ENCODE peak calls at places on chromosomes 6 and 20, in five cellular contexts. One of them, this sample, is unnamed.

GRCh38 chr20:59385461-59385860 is 85.0 kb downstream of the EDN3 start:
- DNase-seq in NCI-H510A treated with DMSO at 0.1 percent for 48 hours: no peak
- DNase-seq in NCI-H748 treated with DMSO at 0.1 percent for 48 hours: no peak
- DNase-seq in HuH-7: no peak
- DNase-seq in stimulated activated CD4-positive, alpha-beta T cell treated with anti-CD3 and anti-CD28 coated beads, Interleukin-1b, Interleukin-23, amount 100 ng/mL, for 1 hour: no peak
- DNase-seq in this sample: no peak

GRCh38 chr6:154410619-154411044 is 54.0 kb upstream of the IPCEF1 start:
- DNase-seq in NCI-H510A treated with DMSO at 0.1 percent for 48 hours: no peak
- DNase-seq in NCI-H748 treated with DMSO at 0.1 percent for 48 hours: no peak
- DNase-seq in HuH-7: no peak
- DNase-seq in stimulated activated CD4-positive, alpha-beta T cell treated with anti-CD3 and anti-CD28 coated beads, Interleukin-1b, Interleukin-23, amount 100 ng/mL, for 1 hour: no peak
- DNase-seq in this sample: peak; percentile 50

GRCh38 chr20:61254881-61255589 is 3.0 kb downstream of the CDH4 start:
- DNase-seq in NCI-H510A treated with DMSO at 0.1 percent for 48 hours: no peak
- DNase-seq in NCI-H748 treated with DMSO at 0.1 percent for 48 hours: no peak
- DNase-seq in HuH-7: no peak
- DNase-seq in stimulated activated CD4-positive, alpha-beta T cell treated with anti-CD3 and anti-CD28 coated beads, Interleukin-1b, Interleukin-23, amount 100 ng/mL, for 1 hour: no peak
- DNase-seq in this sample: no peak

GRCh38 chr6:7821426-7821825 is 89.2 kb downstream of the TXNDC5 start:
- DNase-seq in NCI-H510A treated with DMSO at 0.1 percent for 48 hours: no peak
- DNase-seq in NCI-H748 treated with DMSO at 0.1 percent for 48 hours: no peak
- DNase-seq in HuH-7: no peak
- DNase-seq in stimulated activated CD4-positive, alpha-beta T cell treated with anti-CD3 and anti-CD28 coated beads, Interleukin-1b, Interleukin-23, amount 100 ng/mL, for 1 hour: no peak
- DNase-seq in this sample: no peak

GRCh38 chr6:119207973-119208725 is 129.7 kb upstream of the FAM184A start:
- DNase-seq in NCI-H510A treated with DMSO at 0.1 percent for 48 hours: no peak
- DNase-seq in NCI-H748 treated with DMSO at 0.1 percent for 48 hours: no peak
- DNase-seq in HuH-7: no peak
- DNase-seq in stimulated activated CD4-positive, alpha-beta T cell treated with anti-CD3 and anti-CD28 coated beads, Interleukin-1b, Interleukin-23, amount 100 ng/mL, for 1 hour: no peak
- DNase-seq in this sample: no peak

GRCh38 chr6:87196275-87196842 is 41.0 kb downstream of the ZNF292 start:
- DNase-seq in NCI-H510A treated with DMSO at 0.1 percent for 48 hours: no peak
- DNase-seq in NCI-H748 treated with DMSO at 0.1 percent for 48 hours: no peak
- DNase-seq in HuH-7: no peak
- DNase-seq in stimulated activated CD4-positive, alpha-beta T cell treated with anti-CD3 and anti-CD28 coated beads, Interleukin-1b, Interleukin-23, amount 100 ng/mL, for 1 hour: no peak
- DNase-seq in this sample: no peak

GRCh38 chr20:4763776-4764525 is 42.2 kb downstream of the PRND start:
- DNase-seq in NCI-H510A treated with DMSO at 0.1 percent for 48 hours: no peak
- DNase-seq in NCI-H748 treated with DMSO at 0.1 percent for 48 hours: no peak
- DNase-seq in HuH-7: no peak
- DNase-seq in stimulated activated CD4-positive, alpha-beta T cell treated with anti-CD3 and anti-CD28 coated beads, Interleukin-1b, Interleukin-23, amount 100 ng/mL, for 1 hour: no peak
- DNase-seq in this sample: no peak

GRCh38 chr6:132736239-132736638 is 21.5 kb downstream of the VNN2 start:
- DNase-seq in NCI-H510A treated with DMSO at 0.1 percent for 48 hours: no peak
- DNase-seq in NCI-H748 treated with DMSO at 0.1 percent for 48 hours: no peak
- DNase-seq in HuH-7: peak; percentile 36
- DNase-seq in stimulated activated CD4-positive, alpha-beta T cell treated with anti-CD3 and anti-CD28 coated beads, Interleukin-1b, Interleukin-23, amount 100 ng/mL, for 1 hour: no peak
- DNase-seq in this sample: no peak

GRCh38 chr6:108730556-108731228 is 117.5 kb upstream of the ARMC2 start:
- DNase-seq in NCI-H510A treated with DMSO at 0.1 percent for 48 hours: no peak
- DNase-seq in NCI-H748 treated with DMSO at 0.1 percent for 48 hours: peak; percentile 72
- DNase-seq in HuH-7: no peak
- DNase-seq in stimulated activated CD4-positive, alpha-beta T cell treated with anti-CD3 and anti-CD28 coated beads, Interleukin-1b, Interleukin-23, amount 100 ng/mL, for 1 hour: no peak
- DNase-seq in this sample: no peak

GRCh38 chr6:89680551-89680950 is 42.0 kb upstream of the LYRM2 start:
- DNase-seq in NCI-H510A treated with DMSO at 0.1 percent for 48 hours: no peak
- DNase-seq in NCI-H748 treated with DMSO at 0.1 percent for 48 hours: no peak
- DNase-seq in HuH-7: no peak
- DNase-seq in stimulated activated CD4-positive, alpha-beta T cell treated with anti-CD3 and anti-CD28 coated beads, Interleukin-1b, Interleukin-23, amount 100 ng/mL, for 1 hour: no peak
- DNase-seq in this sample: no peak

GRCh38 chr20:54168961-54169862 is 4.6 kb downstream of the CYP24A1 start:
- DNase-seq in NCI-H510A treated with DMSO at 0.1 percent for 48 hours: no peak
- DNase-seq in NCI-H748 treated with DMSO at 0.1 percent for 48 hours: no peak
- DNase-seq in HuH-7: no peak
- DNase-seq in stimulated activated CD4-positive, alpha-beta T cell treated with anti-CD3 and anti-CD28 coated beads, Interleukin-1b, Interleukin-23, amount 100 ng/mL, for 1 hour: no peak
- DNase-seq in this sample: no peak

GRCh38 chr6:135883045-135883444 is 31.5 kb downstream of the PDE7B start:
- DNase-seq in NCI-H510A treated with DMSO at 0.1 percent for 48 hours: no peak
- DNase-seq in NCI-H748 treated with DMSO at 0.1 percent for 48 hours: no peak
- DNase-seq in HuH-7: no peak
- DNase-seq in stimulated activated CD4-positive, alpha-beta T cell treated with anti-CD3 and anti-CD28 coated beads, Interleukin-1b, Interleukin-23, amount 100 ng/mL, for 1 hour: no peak
- DNase-seq in this sample: no peak

This sample was measured in Karpas-422.